ENCODE peak calls at places on chromosomes 11 and 22, in ten cellular contexts. One of them, this sample, is unnamed.

GRCh38 chr11:93740802-93741093 is 547 bp downstream of the TAF1D start:
- DNase-seq in A549: peak; percentile 70
- DNase-seq in IMR-90: peak; percentile 49
- DNase-seq in neural progenitor cell: peak; percentile 72
- DNase-seq in psoas muscle: peak; percentile 63
- DNase-seq in MM.1S: peak; percentile 66
- DNase-seq in AG09309: peak; percentile 16
- DNase-seq in heart right ventricle: peak; percentile 44
- DNase-seq in sigmoid colon: peak; percentile 79
- DNase-seq in GM12878: no peak
- DNase-seq in this sample: no peak

GRCh38 chr11:26201411-26201810 is 130.5 kb upstream of the ANO3 start:
- DNase-seq in A549: peak; percentile 3
- DNase-seq in IMR-90: peak; percentile 88
- DNase-seq in neural progenitor cell: no peak
- DNase-seq in psoas muscle: no peak
- DNase-seq in MM.1S: no peak
- DNase-seq in AG09309: no peak
- DNase-seq in heart right ventricle: no peak
- DNase-seq in sigmoid colon: no peak
- DNase-seq in GM12878: no peak
- DNase-seq in this sample: no peak

GRCh38 chr22:19664951-19665783 is 49.1 kb upstream of the SEPTIN5 start:
- DNase-seq in A549: no peak
- DNase-seq in IMR-90: no peak
- DNase-seq in neural progenitor cell: no peak
- DNase-seq in psoas muscle: no peak
- DNase-seq in MM.1S: no peak
- DNase-seq in AG09309: no peak
- DNase-seq in heart right ventricle: no peak
- DNase-seq in sigmoid colon: no peak
- DNase-seq in GM12878: no peak
- DNase-seq in this sample: no peak

GRCh38 chr11:120750647-120751419 is 239.3 kb downstream of the GRIK4 start:
- DNase-seq in A549: no peak
- DNase-seq in IMR-90: no peak
- DNase-seq in neural progenitor cell: no peak
- DNase-seq in psoas muscle: no peak
- DNase-seq in MM.1S: no peak
- DNase-seq in AG09309: no peak
- DNase-seq in heart right ventricle: no peak
- DNase-seq in sigmoid colon: no peak
- DNase-seq in GM12878: no peak
- DNase-seq in this sample: no peak

GRCh38 chr22:19995611-19996339 is 20.8 kb downstream of the ARVCF start:
- DNase-seq in A549: no peak
- DNase-seq in IMR-90: no peak
- DNase-seq in neural progenitor cell: no peak
- DNase-seq in psoas muscle: peak; percentile 46
- DNase-seq in MM.1S: no peak
- DNase-seq in AG09309: peak; percentile 14
- DNase-seq in heart right ventricle: no peak
- DNase-seq in sigmoid colon: no peak
- DNase-seq in GM12878: no peak
- DNase-seq in this sample: no peak

GRCh38 chr22:46769191-46769675 is 6.8 kb downstream of the TBC1D22A start:
- DNase-seq in A549: no peak
- DNase-seq in IMR-90: no peak
- DNase-seq in neural progenitor cell: no peak
- DNase-seq in psoas muscle: peak; percentile 59
- DNase-seq in MM.1S: no peak
- DNase-seq in AG09309: no peak
- DNase-seq in heart right ventricle: no peak
- DNase-seq in sigmoid colon: no peak
- DNase-seq in GM12878: no peak
- DNase-seq in this sample: no peak

GRCh38 chr11:74462009-74462408 is 5.3 kb downstream of the KCNE3 start:
- DNase-seq in A549: no peak
- DNase-seq in IMR-90: no peak
- DNase-seq in neural progenitor cell: peak; percentile 40
- DNase-seq in psoas muscle: peak; percentile 80
- DNase-seq in MM.1S: no peak
- DNase-seq in AG09309: no peak
- DNase-seq in heart right ventricle: peak; percentile 70
- DNase-seq in sigmoid colon: peak; percentile 89
- DNase-seq in GM12878: no peak
- DNase-seq in this sample: no peak

GRCh38 chr11:64284962-64285884 is at the start of gene GPR137:
- DNase-seq in A549: peak; percentile 75
- DNase-seq in IMR-90: peak; percentile 56
- DNase-seq in neural progenitor cell: peak; percentile 93
- DNase-seq in psoas muscle: peak; percentile 87
- DNase-seq in MM.1S: peak; percentile 89
- DNase-seq in AG09309: no peak
- DNase-seq in heart right ventricle: peak; percentile 89
- DNase-seq in sigmoid colon: peak; percentile 92
- DNase-seq in GM12878: no peak
- DNase-seq in this sample: no peak

GRCh38 chr11:128905345-128906184 is 14.4 kb downstream of the KCNJ5 start:
- DNase-seq in A549: peak; percentile 70
- DNase-seq in IMR-90: peak; percentile 26
- DNase-seq in neural progenitor cell: peak; percentile 72
- DNase-seq in psoas muscle: peak; percentile 27
- DNase-seq in MM.1S: peak; percentile 49
- DNase-seq in AG09309: no peak
- DNase-seq in heart right ventricle: no peak
- DNase-seq in sigmoid colon: no peak
- DNase-seq in GM12878: no peak
- DNase-seq in this sample: no peak

GRCh38 chr11:70878366-70878765 is 374.0 kb downstream of the SHANK2 start:
- DNase-seq in A549: no peak
- DNase-seq in IMR-90: no peak
- DNase-seq in neural progenitor cell: no peak
- DNase-seq in psoas muscle: no peak
- DNase-seq in MM.1S: no peak
- DNase-seq in AG09309: no peak
- DNase-seq in heart right ventricle: no peak
- DNase-seq in sigmoid colon: no peak
- DNase-seq in GM12878: no peak
- DNase-seq in this sample: no peak

GRCh38 chr11:95087171-95087570 is 2.5 kb upstream of the ENDOD1 start:
- DNase-seq in A549: no peak
- DNase-seq in IMR-90: no peak
- DNase-seq in neural progenitor cell: no peak
- DNase-seq in psoas muscle: no peak
- DNase-seq in MM.1S: no peak
- DNase-seq in AG09309: no peak
- DNase-seq in heart right ventricle: no peak
- DNase-seq in sigmoid colon: no peak
- DNase-seq in GM12878: no peak
- DNase-seq in this sample: no peak

GRCh38 chr11:84564180-84564866 is 1062.8 kb downstream of the DLG2 start:
- DNase-seq in A549: peak; percentile 87
- DNase-seq in IMR-90: peak; percentile 44
- DNase-seq in neural progenitor cell: peak; percentile 24
- DNase-seq in psoas muscle: peak; percentile 15
- DNase-seq in MM.1S: peak; percentile 44
- DNase-seq in AG09309: no peak
- DNase-seq in heart right ventricle: no peak
- DNase-seq in sigmoid colon: no peak
- DNase-seq in GM12878: no peak
- DNase-seq in this sample: no peak

GRCh38 chr22:36463783-36464184 is 17.7 kb downstream of the TXN2 start:
- DNase-seq in A549: no peak
- DNase-seq in IMR-90: no peak
- DNase-seq in neural progenitor cell: no peak
- DNase-seq in psoas muscle: peak; percentile 52
- DNase-seq in MM.1S: no peak
- DNase-seq in AG09309: no peak
- DNase-seq in heart right ventricle: peak; percentile 79
- DNase-seq in sigmoid colon: peak; percentile 71
- DNase-seq in GM12878: no peak
- DNase-seq in this sample: no peak

GRCh38 chr11:66069715-66070603 is at the start of gene PACS1:
- DNase-seq in A549: peak; percentile 70
- DNase-seq in IMR-90: peak; percentile 73
- DNase-seq in neural progenitor cell: peak; percentile 84
- DNase-seq in psoas muscle: peak; percentile 83
- DNase-seq in MM.1S: peak; percentile 66
- DNase-seq in AG09309: peak; percentile 40
- DNase-seq in heart right ventricle: peak; percentile 87
- DNase-seq in sigmoid colon: peak; percentile 85
- DNase-seq in GM12878: no peak
- DNase-seq in this sample: no peak
- TF ChIP-seq CTCF in A549: no peak
- TF ChIP-seq CTCF in IMR-90: no peak
- TF ChIP-seq CTCF in neural progenitor cell: no peak
- TF ChIP-seq CTCF in psoas muscle: no peak
- TF ChIP-seq CTCF in MM.1S: no peak
- TF ChIP-seq CTCF in AG09309: no peak
- TF ChIP-seq CTCF in heart right ventricle: no peak
- TF ChIP-seq CTCF in sigmoid colon: no peak
- TF ChIP-seq CTCF in GM12878: no peak
- TF ChIP-seq CTCF in this sample: no peak

GRCh38 chr11:65323813-65324212 is 9.1 kb downstream of the CDC42EP2 start:
- DNase-seq in A549: no peak
- DNase-seq in IMR-90: no peak
- DNase-seq in neural progenitor cell: no peak
- DNase-seq in psoas muscle: no peak
- DNase-seq in MM.1S: no peak
- DNase-seq in AG09309: no peak
- DNase-seq in heart right ventricle: no peak
- DNase-seq in sigmoid colon: no peak
- DNase-seq in GM12878: no peak
- DNase-seq in this sample: no peak
- H3K4me3 ChIP-seq in A549: no peak overlapping the region
- H3K4me3 ChIP-seq in IMR-90: no peak overlapping the region
- H3K4me3 ChIP-seq in neural progenitor cell: no peak overlapping the region
- H3K4me3 ChIP-seq in psoas muscle: no peak overlapping the region
- H3K4me3 ChIP-seq in MM.1S: no peak overlapping the region
- H3K4me3 ChIP-seq in AG09309: no peak overlapping the region
- H3K4me3 ChIP-seq in heart right ventricle: no peak overlapping the region
- H3K4me3 ChIP-seq in sigmoid colon: no peak overlapping the region
- H3K4me3 ChIP-seq in GM12878: no peak overlapping the region
- H3K4me3 ChIP-seq in this sample: no peak overlapping the region

GRCh38 chr11:62266558-62266957 is 3.4 kb upstream of the SCGB2A2 start:
- DNase-seq in A549: no peak
- DNase-seq in IMR-90: peak; percentile 6
- DNase-seq in neural progenitor cell: no peak
- DNase-seq in psoas muscle: no peak
- DNase-seq in MM.1S: no peak
- DNase-seq in AG09309: no peak
- DNase-seq in heart right ventricle: no peak
- DNase-seq in sigmoid colon: no peak
- DNase-seq in GM12878: no peak
- DNase-seq in this sample: no peak

GRCh38 chr11:62267576-62267975 is 2.4 kb upstream of the SCGB2A2 start:
- DNase-seq in A549: no peak
- DNase-seq in IMR-90: no peak
- DNase-seq in neural progenitor cell: no peak
- DNase-seq in psoas muscle: no peak
- DNase-seq in MM.1S: no peak
- DNase-seq in AG09309: no peak
- DNase-seq in heart right ventricle: no peak
- DNase-seq in sigmoid colon: no peak
- DNase-seq in GM12878: no peak
- DNase-seq in this sample: no peak

GRCh38 chr11:62267050-62267449 is 2.9 kb upstream of the SCGB2A2 start:
- DNase-seq in A549: no peak
- DNase-seq in IMR-90: no peak
- DNase-seq in neural progenitor cell: no peak
- DNase-seq in psoas muscle: no peak
- DNase-seq in MM.1S: no peak
- DNase-seq in AG09309: no peak
- DNase-seq in heart right ventricle: no peak
- DNase-seq in sigmoid colon: no peak
- DNase-seq in GM12878: no peak
- DNase-seq in this sample: no peak

GRCh38 chr11:62273284-62273683 is 3.3 kb downstream of the SCGB2A2 start:
- DNase-seq in A549: no peak
- DNase-seq in IMR-90: no peak
- DNase-seq in neural progenitor cell: no peak
- DNase-seq in psoas muscle: no peak
- DNase-seq in MM.1S: no peak
- DNase-seq in AG09309: no peak
- DNase-seq in heart right ventricle: no peak
- DNase-seq in sigmoid colon: no peak
- DNase-seq in GM12878: no peak
- DNase-seq in this sample: no peak

GRCh38 chr11:62269654-62270278 is at the start of gene SCGB2A2:
- DNase-seq in A549: no peak
- DNase-seq in IMR-90: no peak
- DNase-seq in neural progenitor cell: no peak
- DNase-seq in psoas muscle: no peak
- DNase-seq in MM.1S: no peak
- DNase-seq in AG09309: no peak
- DNase-seq in heart right ventricle: no peak
- DNase-seq in sigmoid colon: no peak
- DNase-seq in GM12878: no peak
- DNase-seq in this sample: no peak
- TF ChIP-seq CTCF in A549: peak; percentile 15
- TF ChIP-seq CTCF in IMR-90: no peak
- TF ChIP-seq CTCF in neural progenitor cell: peak; percentile 38
- TF ChIP-seq CTCF in psoas muscle: peak; percentile 32
- TF ChIP-seq CTCF in MM.1S: peak; percentile 44
- TF ChIP-seq CTCF in AG09309: peak; percentile 12
- TF ChIP-seq CTCF in heart right ventricle: peak; percentile 10
- TF ChIP-seq CTCF in sigmoid colon: no peak
- TF ChIP-seq CTCF in GM12878: peak; percentile 31
- TF ChIP-seq CTCF in this sample: no peak

GRCh38 chr22:50280708-50281383 is 10.7 kb upstream of the MAPK11 start:
- DNase-seq in A549: no peak
- DNase-seq in IMR-90: no peak
- DNase-seq in neural progenitor cell: no peak
- DNase-seq in psoas muscle: no peak
- DNase-seq in MM.1S: no peak
- DNase-seq in AG09309: no peak
- DNase-seq in heart right ventricle: no peak
- DNase-seq in sigmoid colon: no peak
- DNase-seq in GM12878: no peak
- DNase-seq in this sample: no peak

GRCh38 chr22:50282361-50283144 is 12.4 kb upstream of the MAPK11 start:
- DNase-seq in A549: peak; percentile 69
- DNase-seq in IMR-90: peak; percentile 77
- DNase-seq in neural progenitor cell: no peak
- DNase-seq in psoas muscle: no peak
- DNase-seq in MM.1S: no peak
- DNase-seq in AG09309: no peak
- DNase-seq in heart right ventricle: no peak
- DNase-seq in sigmoid colon: no peak
- DNase-seq in GM12878: no peak
- DNase-seq in this sample: no peak

GRCh38 chr22:50280022-50280707 is 10.0 kb upstream of the MAPK11 start:
- DNase-seq in A549: no peak
- DNase-seq in IMR-90: no peak
- DNase-seq in neural progenitor cell: no peak
- DNase-seq in psoas muscle: no peak
- DNase-seq in MM.1S: no peak
- DNase-seq in AG09309: no peak
- DNase-seq in heart right ventricle: no peak
- DNase-seq in sigmoid colon: no peak
- DNase-seq in GM12878: no peak
- DNase-seq in this sample: no peak

GRCh38 chr22:50281957-50282356 is 11.8 kb upstream of the MAPK11 start:
- DNase-seq in A549: no peak
- DNase-seq in IMR-90: no peak
- DNase-seq in neural progenitor cell: no peak
- DNase-seq in psoas muscle: no peak
- DNase-seq in MM.1S: no peak
- DNase-seq in AG09309: no peak
- DNase-seq in heart right ventricle: no peak
- DNase-seq in sigmoid colon: no peak
- DNase-seq in GM12878: no peak
- DNase-seq in this sample: no peak

GRCh38 chr22:50281384-50281760 is 11.2 kb upstream of the MAPK11 start:
- DNase-seq in A549: no peak
- DNase-seq in IMR-90: no peak
- DNase-seq in neural progenitor cell: no peak
- DNase-seq in psoas muscle: no peak
- DNase-seq in MM.1S: no peak
- DNase-seq in AG09309: no peak
- DNase-seq in heart right ventricle: no peak
- DNase-seq in sigmoid colon: no peak
- DNase-seq in GM12878: no peak
- DNase-seq in this sample: no peak
- H3K4me3 ChIP-seq in A549: no peak overlapping the region
- H3K4me3 ChIP-seq in IMR-90: no peak overlapping the region
- H3K4me3 ChIP-seq in neural progenitor cell: no peak overlapping the region
- H3K4me3 ChIP-seq in psoas muscle: no peak overlapping the region
- H3K4me3 ChIP-seq in MM.1S: no peak overlapping the region
- H3K4me3 ChIP-seq in AG09309: no peak overlapping the region
- H3K4me3 ChIP-seq in heart right ventricle: no peak overlapping the region
- H3K4me3 ChIP-seq in sigmoid colon: no peak overlapping the region
- H3K4me3 ChIP-seq in GM12878: no peak overlapping the region
- H3K4me3 ChIP-seq in this sample: no peak overlapping the region